ENCODE peak calls at places on chromosomes 5 and 9, in ten cellular contexts. A is suprapubic skin, F is pancreas, J is cardiac muscle cell, X is PC-3, S is left ventricle myocardium inferior, D is HL-60, G is astrocyte, V is fibroblast of lung, W is tibial nerve. B is an unnamed sample.

GRCh38 chr5:134092875-134093274 is 21.6 kb upstream of the TCF7 start:
- DNase-seq in A (no peak), F (peak; percentile 72), J (no peak), X (peak; percentile 93), S (no peak), D (no peak), G (peak; percentile 61), V (no peak), W (no peak), B (peak; percentile 23)

GRCh38 chr5:27845248-27845647 is 806.9 kb upstream of the CDH9 start:
- DNase-seq in A (no peak), F (no peak), J (no peak), X (peak; percentile 74), S (no peak), D (no peak), G (no peak), V (no peak), W (no peak), B (no peak)

GRCh38 chr5:24681106-24681505 is 36.3 kb upstream of the CDH10 start:
- DNase-seq in A (no peak), F (no peak), J (no peak), X (peak; percentile 45), S (no peak), D (no peak), G (peak; percentile 51), V (no peak), W (no peak), B (no peak)

GRCh38 chr9:129894106-129894823 is 59.0 kb downstream of the USP20 start:
- DNase-seq in A (no peak), F (no peak), J (no peak), X (no peak), S (no peak), D (no peak), G (no peak), V (no peak), W (no peak), B (no peak)

GRCh38 chr9:133205996-133206931 is 2.8 kb downstream of the OBP2B start:
- DNase-seq in A (no peak), F (no peak), J (no peak), X (no peak), S (no peak), D (no peak), G (no peak), V (no peak), W (no peak), B (no peak)

GRCh38 chr5:95928724-95929253 is 32.9 kb downstream of the ELL2 start:
- DNase-seq in A (no peak), F (no peak), J (no peak), X (no peak), S (no peak), D (no peak), G (no peak), V (no peak), W (no peak), B (no peak)

GRCh38 chr9:130448035-130448624 is 3.4 kb downstream of the ASS1 start:
- DNase-seq in A (no peak), F (peak; percentile 8), J (no peak), X (no peak), S (no peak), D (peak; percentile 68), G (no peak), V (peak; percentile 61), W (no peak), B (no peak)

GRCh38 chr9:121954477-121955175 is 138.5 kb downstream of the TTLL11 start:
- DNase-seq in A (peak; percentile 68), F (no peak), J (no peak), X (no peak), S (peak; percentile 49), D (no peak), G (peak; percentile 83), V (peak; percentile 89), W (peak; percentile 57), B (no peak)

GRCh38 chr9:101235105-101235866 is 149.5 kb downstream of the BAAT start:
- DNase-seq in A (no peak), F (no peak), J (peak; percentile 57), X (peak; percentile 26), S (no peak), D (no peak), G (no peak), V (no peak), W (no peak), B (peak; percentile 9)

GRCh38 chr5:6291961-6292360 is 86.4 kb downstream of the MED10 start:
- DNase-seq in A (no peak), F (no peak), J (peak; percentile 49), X (peak; percentile 64), S (no peak), D (no peak), G (no peak), V (no peak), W (no peak), B (no peak)

GRCh38 chr5:133746834-133747233 is 134.5 kb upstream of the FSTL4 start:
- DNase-seq in A (no peak), F (no peak), J (no peak), X (no peak), S (no peak), D (no peak), G (no peak), V (no peak), W (no peak), B (no peak)

GRCh38 chr5:175253597-175253996 is 190.4 kb downstream of the DRD1 start:
- DNase-seq in A (no peak), F (no peak), J (no peak), X (peak; percentile 2), S (no peak), D (no peak), G (peak; percentile 10), V (no peak), W (no peak), B (no peak)

GRCh38 chr5:173302546-173303155 is 25.6 kb downstream of the STC2 start:
- DNase-seq in A (no peak), F (no peak), J (no peak), X (peak; percentile 96), S (no peak), D (no peak), G (peak; percentile 82), V (peak; percentile 81), W (no peak), B (no peak)
- TF ChIP-seq CTCF in A (no peak), F (no peak), J (no peak), X (no peak), S (no peak), D (no peak), G (no peak), V (peak; percentile 8), W (no peak), B (no peak)

GRCh38 chr9:91803970-91804752 is 145.9 kb downstream of the ROR2 start:
- DNase-seq in A (no peak), F (no peak), J (no peak), X (no peak), S (no peak), D (no peak), G (no peak), V (no peak), W (no peak), B (no peak)

GRCh38 chr9:91805031-91805430 is 145.0 kb downstream of the ROR2 start:
- DNase-seq in A (no peak), F (no peak), J (no peak), X (no peak), S (no peak), D (no peak), G (no peak), V (no peak), W (no peak), B (no peak)

GRCh38 chr9:91800473-91800872 is 149.6 kb downstream of the ROR2 start:
- DNase-seq in A (no peak), F (no peak), J (no peak), X (no peak), S (no peak), D (no peak), G (no peak), V (no peak), W (no peak), B (no peak)

GRCh38 chr9:91802391-91802790 is 147.6 kb downstream of the ROR2 start:
- DNase-seq in A (no peak), F (no peak), J (no peak), X (no peak), S (no peak), D (no peak), G (no peak), V (peak; percentile 60), W (no peak), B (no peak)

DNA sequence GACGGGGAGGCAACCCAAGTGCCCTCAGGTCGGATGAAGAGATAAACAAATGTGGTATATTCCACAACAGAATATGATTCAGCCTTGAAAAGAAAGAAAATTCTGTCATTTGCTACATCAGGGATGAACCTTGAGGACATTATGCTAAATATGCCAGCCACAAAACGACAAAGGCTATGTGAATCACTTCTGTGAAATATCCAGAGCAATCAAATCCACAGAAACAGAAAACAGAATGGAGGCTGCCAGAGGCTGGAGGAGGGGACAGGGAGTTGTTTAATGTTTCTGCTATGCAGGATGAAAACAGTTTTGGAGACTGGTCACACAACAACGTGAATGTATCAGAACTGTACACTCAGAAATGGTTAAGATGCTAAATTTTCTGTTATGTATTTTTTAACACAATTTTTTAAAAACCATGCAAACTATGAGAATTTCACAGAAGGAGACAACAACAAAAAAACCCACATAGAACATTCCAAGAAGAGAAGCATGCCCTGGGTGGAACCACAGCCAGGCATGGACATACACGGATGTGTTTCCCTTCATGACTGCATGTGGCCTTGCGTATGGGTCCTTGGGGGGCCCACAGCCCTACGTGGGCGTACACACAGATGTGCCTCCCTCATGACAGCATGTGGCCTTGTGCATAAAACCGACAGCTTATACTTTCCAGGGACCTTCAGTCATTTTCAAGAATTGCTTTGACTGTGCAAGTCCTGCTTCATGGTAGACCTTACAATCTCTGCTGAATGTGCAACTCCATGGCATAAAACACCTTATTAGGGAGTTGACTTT is 146.7 kb downstream of the ROR2 start:
- DNase-seq in A (no peak), F (no peak), J (no peak), X (no peak), S (no peak), D (no peak), G (peak; percentile 25), V (peak; percentile 73), W (no peak), B (no peak)
- H3K4me3 ChIP-seq in A (no peak overlapping the region), F (no peak overlapping the region), J (no peak overlapping the region), X (no peak overlapping the region), S (no peak overlapping the region), D (no peak overlapping the region), G (no peak overlapping the region), V (no peak overlapping the region), W (no peak overlapping the region), B (no peak overlapping the region)

GRCh38 chr9:95316794-95317118 is 753 bp downstream of the FANCC start:
- DNase-seq in A (peak; percentile 87), F (peak; percentile 71), J (peak; percentile 89), X (peak; percentile 76), S (peak; percentile 67), D (no peak), G (peak; percentile 51), V (peak; percentile 65), W (peak; percentile 25), B (no peak)
- TF ChIP-seq CTCF in A (no peak), F (no peak), J (peak; percentile 8), X (no peak), S (peak; percentile 16), D (no peak), G (no peak), V (peak; percentile 16), W (no peak), B (no peak)

DNA sequence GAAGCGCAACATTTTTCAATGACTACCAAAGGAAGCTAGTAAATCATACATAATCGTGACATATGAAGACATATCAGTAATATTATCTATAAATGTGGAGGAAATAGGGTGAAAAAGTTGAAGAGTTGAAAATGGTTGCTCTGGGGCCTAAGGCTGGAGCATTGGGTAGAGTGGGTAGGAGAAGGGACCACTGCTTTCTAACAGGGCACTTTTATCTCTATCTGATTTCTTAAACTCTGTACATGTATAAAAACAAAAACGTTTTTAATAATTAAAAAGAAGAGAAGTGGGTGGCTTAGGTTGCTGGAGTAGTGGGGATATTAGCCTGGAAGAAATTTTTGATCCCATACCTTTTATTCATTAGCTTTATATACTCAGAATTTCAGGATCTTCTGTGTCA is 44.2 kb upstream of the ITGA1 start:
- DNase-seq in A (no peak), F (no peak), J (no peak), X (no peak), S (no peak), D (no peak), G (no peak), V (no peak), W (no peak), B (no peak)
- H3K4me3 ChIP-seq in A (no peak overlapping the region), F (no peak overlapping the region), J (no peak overlapping the region), X (no peak overlapping the region), S (no peak overlapping the region), D (no peak overlapping the region), G (no peak overlapping the region), V (no peak overlapping the region), W (no peak overlapping the region), B (no peak overlapping the region)